ENCODE peak calls at places on chromosomes 11 and 22, in five cellular contexts. One of them, this sample, is unnamed.

GRCh38 chr11:11491589-11491988 is 130.2 kb downstream of the GALNT18 start:
- DNase-seq in D341Med: no peak
- DNase-seq in spleen: no peak
- DNase-seq in germinal center: no peak
- DNase-seq in ELF-1: no peak
- DNase-seq in this sample: no peak

GRCh38 chr11:29780756-29781155 is 236.1 kb downstream of the KCNA4 start:
- DNase-seq in D341Med: no peak
- DNase-seq in spleen: no peak
- DNase-seq in germinal center: no peak
- DNase-seq in ELF-1: peak
- DNase-seq in this sample: no peak

GRCh38 chr11:74877132-74877531 is 71.8 kb downstream of the XRRA1 start:
- DNase-seq in D341Med: no peak
- DNase-seq in spleen: no peak
- DNase-seq in germinal center: no peak
- DNase-seq in ELF-1: no peak
- DNase-seq in this sample: no peak

GRCh38 chr11:27319065-27319464 is 44.0 kb downstream of the CCDC34 start:
- DNase-seq in D341Med: no peak
- DNase-seq in spleen: no peak
- DNase-seq in germinal center: no peak
- DNase-seq in ELF-1: no peak
- DNase-seq in this sample: no peak

GRCh38 chr11:74284466-74284865 is 27.0 kb downstream of the P4HA3 start:
- DNase-seq in D341Med: no peak
- DNase-seq in spleen: no peak
- DNase-seq in germinal center: no peak
- DNase-seq in ELF-1: no peak
- DNase-seq in this sample: no peak

GRCh38 chr11:119791701-119792151 is 62.7 kb upstream of the NECTIN1 start:
- DNase-seq in D341Med: no peak
- DNase-seq in spleen: peak
- DNase-seq in germinal center: no peak
- DNase-seq in ELF-1: peak
- DNase-seq in this sample: no peak

GRCh38 chr11:125374398-125374797 is 121.7 kb downstream of the FEZ1 start:
- DNase-seq in D341Med: no peak
- DNase-seq in spleen: peak
- DNase-seq in germinal center: no peak
- DNase-seq in ELF-1: no peak
- DNase-seq in this sample: no peak

GRCh38 chr11:46845440-46845739 is 690 bp downstream of the CKAP5 start:
- DNase-seq in D341Med: no peak
- DNase-seq in spleen: no peak
- DNase-seq in germinal center: no peak
- DNase-seq in ELF-1: peak
- DNase-seq in this sample: no peak

GRCh38 chr22:49869091-49869830 is 15.6 kb downstream of the ZBED4 start:
- DNase-seq in D341Med: no peak
- DNase-seq in spleen: peak
- DNase-seq in germinal center: no peak
- DNase-seq in ELF-1: no peak
- DNase-seq in this sample: no peak

GRCh38 chr22:17890245-17890671 is 116.0 kb upstream of the BID start:
- DNase-seq in D341Med: no peak
- DNase-seq in spleen: no peak
- DNase-seq in germinal center: no peak
- DNase-seq in ELF-1: no peak
- DNase-seq in this sample: no peak

GRCh38 chr22:19888131-19888746 is 33.6 kb upstream of the GNB1L start:
- DNase-seq in D341Med: no peak
- DNase-seq in spleen: peak
- DNase-seq in germinal center: no peak
- DNase-seq in ELF-1: no peak
- DNase-seq in this sample: no peak

GRCh38 chr11:77658213-77659013 is 20.8 kb upstream of the CLNS1A start:
- DNase-seq in D341Med: no peak
- DNase-seq in spleen: no peak
- DNase-seq in germinal center: no peak
- DNase-seq in ELF-1: no peak
- DNase-seq in this sample: no peak

GRCh38 chr11:65315204-65315865 is 669 bp downstream of the CDC42EP2 start:
- DNase-seq in D341Med: peak
- DNase-seq in spleen: peak
- DNase-seq in germinal center: peak
- DNase-seq in ELF-1: peak
- DNase-seq in this sample: peak

GRCh38 chr11:114259551-114259983 is 36.6 kb upstream of the NNMT start:
- DNase-seq in D341Med: no peak
- DNase-seq in spleen: no peak
- DNase-seq in germinal center: no peak
- DNase-seq in ELF-1: no peak
- DNase-seq in this sample: no peak

GRCh38 chr11:69516526-69516925 is 35.1 kb downstream of the LINC01488 start:
- DNase-seq in D341Med: no peak
- DNase-seq in spleen: no peak
- DNase-seq in germinal center: no peak
- DNase-seq in ELF-1: no peak
- DNase-seq in this sample: no peak

GRCh38 chr11:115611343-115611742 is 107.1 kb upstream of the CADM1 start:
- DNase-seq in D341Med: no peak
- DNase-seq in spleen: no peak
- DNase-seq in germinal center: no peak
- DNase-seq in ELF-1: no peak
- DNase-seq in this sample: no peak

GRCh38 chr11:57648791-57649735 is 649 bp downstream of the YPEL4 start:
- DNase-seq in D341Med: no peak
- DNase-seq in spleen: no peak
- DNase-seq in germinal center: no peak
- DNase-seq in ELF-1: peak
- DNase-seq in this sample: peak

GRCh38 chr11:131894615-131895544 is 524.5 kb downstream of the NTM start:
- DNase-seq in D341Med: no peak
- DNase-seq in spleen: no peak
- DNase-seq in germinal center: no peak
- DNase-seq in ELF-1: no peak
- DNase-seq in this sample: no peak

GRCh38 chr22:38180841-38181452 is 683 bp downstream of the PLA2G6 start:
- DNase-seq in D341Med: no peak
- DNase-seq in spleen: peak
- DNase-seq in germinal center: peak
- DNase-seq in ELF-1: peak
- DNase-seq in this sample: no peak